ENCODE peak calls at places on chromosome 6, in five cellular contexts. C, P, R, I and L are unnamed samples. For H3K4me1, the result is how much of the 10 kb centered on the place peaks cover.

GRCh38 chr6:106692112-106692822 is 62.9 kb downstream of the QRSL1 start:
- DNase-seq in P (no peak), C (no peak), R (no peak), I (peak), L (no peak)

GRCh38 chr6:81735756-81736380 is 16.6 kb downstream of the TENT5A start:
- DNase-seq in I (peak), P (no peak), R (no peak), C (no peak), L (no peak)

GRCh38 chr6:126947070-126947469 is 171.4 kb upstream of the RSPO3 start:
- DNase-seq in R (peak), C (no peak), P (no peak), I (no peak), L (no peak)

GRCh38 chr6:158706369-158706982 is 56.6 kb downstream of the SYTL3 start:
- DNase-seq in R (peak), P (peak), C (peak), I (peak), L (peak)

GRCh38 chr6:157997893-157998608 is 16.4 kb downstream of the SYNJ2 start:
- DNase-seq in C (peak), R (no peak), P (peak), I (no peak), L (no peak)

GRCh38 chr6:26366504-26366903 is 1.5 kb downstream of the BTN3A2 start:
- DNase-seq in C (no peak), I (no peak), P (peak), R (no peak), L (no peak)

GRCh38 chr6:138160329-138161117 is 1.2 kb upstream of the ARFGEF3 start:
- DNase-seq in C (no peak), R (no peak), I (no peak), P (no peak), L (no peak)

GRCh38 chr6:159692303-159693127 is 526 bp downstream of the SOD2 start:
- DNase-seq in C (peak), I (peak), R (no peak), P (peak), L (peak)

GRCh38 chr6:30483677-30484279 is 5.5 kb upstream of the HLA-E start:
- DNase-seq in R (no peak), C (peak), I (peak), P (peak), L (no peak)

GRCh38 chr6:141510803-141511202 is 621.9 kb upstream of the GJE1 start:
- DNase-seq in I (no peak), R (no peak), C (no peak), P (no peak), L (no peak)

GRCh38 chr6:3693879-3694278 is 57.6 kb downstream of the PXDC1 start:
- DNase-seq in P (no peak), C (no peak), I (no peak), R (no peak), L (no peak)

GRCh38 chr6:7087066-7087465 is 20.7 kb upstream of the RREB1 start:
- DNase-seq in R (no peak), P (no peak), I (no peak), C (no peak), L (no peak)

GRCh38 chr6:53353624-53354023 is 4.9 kb upstream of the ELOVL5 start:
- DNase-seq in I (no peak), C (no peak), R (no peak), P (no peak), L (no peak)

GRCh38 chr6:110255356-110255755 is 75.1 kb downstream of the CDC40 start:
- DNase-seq in C (no peak), P (no peak), R (no peak), I (peak), L (no peak)

GRCh38 chr6:111854683-111855082 is 18.6 kb downstream of the FYN start:
- DNase-seq in C (no peak), P (no peak), I (no peak), R (no peak), L (no peak)

GRCh38 chr6:144265061-144265357 is 20.1 kb upstream of the UTRN start:
- DNase-seq in C (no peak), R (no peak), P (no peak), I (no peak), L (no peak)

GRCh38 chr6:119349341-119350201 is at the start of gene MAN1A1:
- DNase-seq in R (peak), C (peak), P (peak), I (peak), L (peak)

GRCh38 chr6:161493731-161494130 is 219.9 kb upstream of the AGPAT4 start:
- DNase-seq in P (no peak), C (no peak), I (no peak), R (no peak), L (no peak)

GRCh38 chr6:4649728-4650127 is 126.5 kb upstream of the CDYL start:
- DNase-seq in R (no peak), C (no peak), P (no peak), I (peak), L (no peak)

GRCh38 chr6:5279891-5280338 is 18.6 kb downstream of the FARS2 start:
- DNase-seq in R (no peak), C (no peak), P (no peak), I (no peak), L (no peak)

GRCh38 chr6:31614075-31614619 is 887 bp upstream of the AIF1 start:
- DNase-seq in P (no peak), C (no peak), R (no peak), I (no peak), L (no peak)

GRCh38 chr6:28683945-28684538 is 158.4 kb downstream of the GPX5 start:
- DNase-seq in I (peak), C (peak), P (peak), R (no peak), L (no peak)

GRCh38 chr6:130913119-130913518 is 85.9 kb downstream of the SMLR1 start:
- DNase-seq in R (no peak), C (no peak), I (no peak), P (no peak), L (no peak)

GRCh38 chr6:21593927-21594421 is 423 bp downstream of the SOX4 start:
- DNase-seq in I (no peak), R (no peak), P (peak), C (peak), L (no peak)

GRCh38 chr6:125512621-125513020 is 210.9 kb upstream of the HDDC2 start:
- DNase-seq in P (no peak), R (no peak), C (no peak), I (peak), L (no peak)

GRCh38 chr6:46138281-46138680 is 8.5 kb downstream of the ENPP4 start:
- DNase-seq in P (no peak), R (no peak), I (no peak), C (no peak), L (no peak)

GRCh38 chr6:111566873-111567517 is 38.7 kb downstream of the TRAF3IP2 start:
- DNase-seq in C (peak), R (no peak), P (peak), I (no peak), L (peak)

GRCh38 chr6:29553268-29554057 is 6.1 kb downstream of the UBD start:
- DNase-seq in P (peak), I (no peak), C (peak), R (no peak), L (peak)

GRCh38 chr6:108464506-108465084 is 96.1 kb upstream of the FOXO3 start:
- DNase-seq in R (no peak), I (peak), C (no peak), P (no peak), L (no peak)

GRCh38 chr6:135062735-135063134 is 8.1 kb upstream of the HBS1L start:
- DNase-seq in I (peak), C (no peak), R (no peak), P (no peak), L (no peak)

GRCh38 chr6:51398064-51398740 is 579.5 kb downstream of the TFAP2B start:
- DNase-seq in R (no peak), I (peak), C (peak), P (no peak), L (peak)

GRCh38 chr6:56688521-56688920 is 45.8 kb upstream of the DST start:
- DNase-seq in R (no peak), C (no peak), P (no peak), I (peak), L (no peak)

GRCh38 chr6:129646617-129647016 is 63.4 kb downstream of the ARHGAP18 start:
- DNase-seq in C (no peak), I (no peak), P (no peak), R (no peak), L (no peak)

GRCh38 chr6:136446579-136447182 is 103.5 kb downstream of the MAP7 start:
- DNase-seq in C (no peak), R (no peak), I (no peak), P (no peak), L (no peak)

GRCh38 chr6:158567871-158568401 is 8.0 kb downstream of the TMEM181 start:
- DNase-seq in R (no peak), C (no peak), P (no peak), I (no peak), L (no peak)

GRCh38 chr6:15621203-15622044 is 41.4 kb downstream of the DTNBP1 start:
- DNase-seq in I (no peak), R (peak), C (peak), P (peak), L (peak)

GRCh38 chr6:111248789-111249188 is 161.5 kb downstream of the SLC16A10 start:
- DNase-seq in I (no peak), R (no peak), P (no peak), C (no peak), L (no peak)

GRCh38 chr6:49305010-49305409 is 158.0 kb downstream of the MMUT start:
- DNase-seq in I (no peak), P (no peak), R (no peak), C (no peak), L (no peak)

GRCh38 chr6:64505312-64505711 is 869.7 kb downstream of the PHF3 start:
- DNase-seq in I (peak), P (peak), C (peak), R (no peak), L (no peak)
- TF ChIP-seq CTCF in I (peak), P (peak), C (peak), R (no peak), L (peak)

DNA sequence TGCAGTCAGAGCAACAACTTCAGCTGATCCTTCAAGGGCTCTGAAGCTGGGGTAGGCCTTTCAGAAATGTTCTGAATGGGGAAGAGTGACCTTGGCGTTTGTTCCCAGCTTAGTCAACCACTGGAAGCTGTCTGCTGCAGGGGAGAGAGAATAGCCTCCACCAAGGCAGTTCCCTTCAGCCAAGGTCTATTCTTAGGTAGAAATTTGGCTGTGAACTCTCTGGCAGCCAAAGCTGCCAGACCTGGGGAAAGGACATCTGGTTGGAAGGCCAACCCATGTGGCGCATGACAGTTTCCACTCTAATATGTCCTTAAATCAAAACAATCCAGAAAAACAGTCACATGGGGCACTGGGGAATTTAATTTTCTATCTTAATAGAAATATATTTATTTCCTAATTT is 60.1 kb downstream of the FBXO5 start:
- DNase-seq in P (no peak), C (no peak), I (no peak), R (peak), L (no peak)
- H3K4me1 ChIP-seq in P (under half), C (under half), I (under half), R (under half), L (under half)

GRCh38 chr6:33202799-33203198 is 1.7 kb upstream of the HSD17B8 start:
- DNase-seq in R (no peak), P (no peak), C (no peak), I (no peak), L (no peak)

GRCh38 chr6:33201935-33202334 is 1.3 kb downstream of the SLC39A7 start:
- DNase-seq in I (no peak), R (no peak), P (no peak), C (no peak), L (no peak)

GRCh38 chr6:33199687-33200233 is 705 bp downstream of the RXRB start:
- DNase-seq in I (peak), P (peak), R (peak), C (no peak), L (peak)

GRCh38 chr6:33200234-33201146 is at the start of the genes RXRB and SLC39A7:
- DNase-seq in P (peak), C (peak), R (peak), I (peak), L (peak)

GRCh38 chr6:33201147-33201545 is 479 bp downstream of the SLC39A7 start:
- DNase-seq in C (no peak), R (no peak), I (no peak), P (peak), L (no peak)
- TF ChIP-seq CTCF in C (no peak), R (no peak), I (no peak), P (no peak), L (peak)

DNA sequence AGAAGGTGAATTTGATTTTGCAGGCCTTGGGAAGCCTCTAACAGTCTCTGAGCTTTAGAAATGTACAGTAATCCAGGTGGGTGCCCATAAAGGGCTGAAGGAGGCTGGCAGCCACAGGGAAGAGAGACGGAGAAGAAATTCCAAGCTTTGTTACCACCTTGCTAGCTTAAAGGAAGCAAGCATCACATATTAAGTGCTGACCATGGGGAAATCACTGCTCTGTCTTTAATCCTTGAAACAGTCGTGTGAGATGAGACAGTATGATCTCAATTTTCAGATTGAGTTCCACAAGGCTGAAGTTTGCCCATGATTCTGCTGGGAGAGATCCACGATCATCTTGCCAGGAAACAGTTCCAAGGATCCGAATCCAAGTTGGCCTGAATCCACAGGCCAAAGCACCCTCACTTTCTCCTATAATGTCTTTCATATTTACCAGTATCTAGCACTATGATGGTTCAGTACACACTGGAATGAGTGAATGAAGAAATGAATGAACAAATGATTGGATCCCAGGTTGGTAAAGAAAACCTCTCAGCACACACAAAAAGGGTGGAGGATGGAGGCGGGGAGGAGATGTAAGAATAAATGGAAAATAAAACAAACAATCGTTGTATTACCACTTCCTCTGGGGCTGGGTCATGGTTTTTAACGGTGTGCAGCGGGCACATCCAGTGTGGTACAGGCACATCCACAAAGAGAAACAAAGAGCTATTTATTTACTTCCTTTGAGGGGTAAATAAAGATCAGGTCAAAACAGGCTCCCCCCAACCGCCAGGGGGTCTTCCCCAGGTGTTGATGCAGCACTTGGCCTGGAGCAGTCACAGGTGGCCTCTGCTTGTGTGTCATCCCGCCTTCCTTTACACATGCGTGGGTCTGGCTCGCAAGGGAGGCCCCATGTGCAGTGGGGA is 28.2 kb upstream of the TAF8 start:
- DNase-seq in I (no peak), P (no peak), R (no peak), C (no peak), L (no peak)
- H3K4me1 ChIP-seq in I (under half), P (under half), R (under half), C (under half), L (under half)

DNA sequence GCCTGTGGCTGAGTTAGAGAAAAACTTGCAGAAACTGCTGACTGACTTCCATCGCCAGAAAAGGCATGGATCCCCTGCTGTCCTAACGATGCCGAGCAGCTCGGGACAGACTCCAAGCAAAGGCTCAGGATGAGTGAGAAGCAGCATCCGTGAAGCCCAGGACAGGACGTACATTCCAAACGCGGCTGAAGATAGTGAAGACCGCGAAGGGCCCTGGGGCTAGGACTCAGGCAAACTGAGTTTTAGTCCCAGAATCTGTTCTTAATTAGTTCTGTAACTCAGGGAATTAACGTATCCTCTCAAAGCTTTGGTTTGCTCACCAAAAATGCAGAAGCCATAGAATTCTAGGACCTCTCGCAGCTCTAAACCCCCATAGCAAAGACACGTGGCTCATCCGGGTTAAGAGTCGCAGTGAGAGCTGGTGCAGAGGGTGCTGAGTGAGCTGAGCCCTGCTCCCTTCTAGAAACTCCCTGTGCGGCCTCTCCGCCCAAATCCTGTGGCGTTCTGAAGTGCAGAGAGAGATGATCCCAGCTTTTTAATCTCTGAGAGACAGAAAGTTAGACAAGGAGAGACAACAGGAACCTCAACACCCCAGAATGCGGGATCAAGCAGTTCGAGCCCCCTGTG is 132.9 kb upstream of the THBS2 start:
- DNase-seq in C (no peak), P (peak), R (no peak), I (no peak), L (no peak)
- TF ChIP-seq CTCF in C (no peak), P (no peak), R (no peak), I (no peak), L (no peak)

GRCh38 chr6:105595829-105596228 is 192.9 kb upstream of the PREP start:
- DNase-seq in C (no peak), I (no peak), R (no peak), P (no peak), L (no peak)
- H3K4me1 ChIP-seq in C (under half), I (half or more), R (under half), P (under half), L (under half)

DNA sequence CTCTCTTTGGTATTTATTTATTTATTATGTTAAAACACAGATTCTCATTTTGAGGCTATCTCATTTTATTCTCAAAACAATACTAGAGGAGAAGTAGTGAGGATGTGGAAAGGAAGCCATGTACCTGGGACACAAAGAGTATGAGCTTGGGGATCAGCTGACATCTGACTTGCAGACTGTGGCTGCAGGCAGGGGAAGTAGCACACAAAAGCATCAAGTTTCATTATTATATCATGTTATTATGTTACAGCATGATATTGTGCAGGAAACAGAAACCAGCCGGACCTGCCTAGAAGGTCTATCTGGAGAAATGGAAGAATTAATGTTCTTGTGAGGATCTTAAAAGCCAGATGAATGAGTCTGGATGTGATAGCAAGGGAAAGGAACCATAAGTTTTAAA is 248.2 kb downstream of the KHDC1L start:
- DNase-seq in C (no peak), I (peak), P (no peak), R (no peak), L (no peak)
- TF ChIP-seq CTCF in C (no peak), I (no peak), P (no peak), R (no peak), L (no peak)